ENCODE peak calls at places on chromosomes 2 and 18, in four cellular contexts. T, U, X and R are unnamed samples.

GRCh38 chr2:203341741-203342310 is 13.6 kb downstream of the ABI2 start:
- DNase-seq in X (no peak), U (no peak), T (no peak), R (no peak)

GRCh38 chr2:120014231-120014990 is 1.5 kb downstream of the EPB41L5 start:
- DNase-seq in T (no peak), X (no peak), U (no peak), R (no peak)

GRCh38 chr2:106366145-106366544 is 102.1 kb downstream of the RGPD3 start:
- DNase-seq in U (no peak), X (no peak), T (no peak), R (no peak)

GRCh38 chr2:17228461-17228860 is 289.8 kb downstream of the RAD51AP2 start:
- DNase-seq in U (no peak), T (no peak), X (no peak), R (no peak)

GRCh38 chr2:26472821-26473655 is 4.9 kb downstream of the OTOF start:
- DNase-seq in U (no peak), X (no peak), T (no peak), R (no peak)

GRCh38 chr2:78318275-78318674 is 707.2 kb upstream of the REG3G start:
- DNase-seq in X (no peak), U (no peak), T (no peak), R (no peak)

GRCh38 chr2:30741576-30741975 is 65.7 kb downstream of the CAPN13 start:
- DNase-seq in T (no peak), X (no peak), U (no peak), R (no peak)

GRCh38 chr18:66646622-66647021 is 42.7 kb upstream of the CDH19 start:
- DNase-seq in U (no peak), T (no peak), X (no peak), R (no peak)

GRCh38 chr2:174971868-174972781 is 33.1 kb downstream of the CHN1 start:
- DNase-seq in T (no peak), X (no peak), U (no peak), R (no peak)

GRCh38 chr2:187499941-187500532 is 52.0 kb upstream of the CALCRL start:
- DNase-seq in X (peak; percentile 32), U (no peak), T (peak; percentile 27), R (no peak)